ENCODE peak calls at places on chromosomes 16 and 17, in five cellular contexts. One of them, this sample, is unnamed.

GRCh38 chr17:41639492-41640473 is 15.4 kb upstream of the KRT17 start:
- DNase-seq in GM12891: no peak
- DNase-seq in non-pigmented ciliary epithelial cell: no peak
- DNase-seq in NCI-H1092: no peak
- DNase-seq in activated T-helper 1 cell treated with anti-CD3 and anti-CD28 coated beads, Interleukin-12 subunit alpha, Interleukin-12 subunit beta, Interleukin-2, Interleukin-4 antibody, amounts not matched to agents 30 ng/mL and 10 ng/mL and 1 ng/mL, durations not matched to agents 14 hours and 24 hours and 36 hours: no peak
- DNase-seq in this sample: no peak

GRCh38 chr16:68356249-68356918 is 45.6 kb downstream of the PRMT7 start:
- DNase-seq in non-pigmented ciliary epithelial cell: no peak
- DNase-seq in GM12891: peak; percentile 95
- DNase-seq in NCI-H1092: no peak
- DNase-seq in activated T-helper 1 cell treated with anti-CD3 and anti-CD28 coated beads, Interleukin-12 subunit alpha, Interleukin-12 subunit beta, Interleukin-2, Interleukin-4 antibody, amounts not matched to agents 30 ng/mL and 10 ng/mL and 1 ng/mL, durations not matched to agents 14 hours and 24 hours and 36 hours: peak; percentile 73
- DNase-seq in this sample: peak; percentile 72

GRCh38 chr16:20814761-20815160 is 8.4 kb downstream of the REXO5 start:
- DNase-seq in GM12891: no peak
- DNase-seq in non-pigmented ciliary epithelial cell: no peak
- DNase-seq in activated T-helper 1 cell treated with anti-CD3 and anti-CD28 coated beads, Interleukin-12 subunit alpha, Interleukin-12 subunit beta, Interleukin-2, Interleukin-4 antibody, amounts not matched to agents 30 ng/mL and 10 ng/mL and 1 ng/mL, durations not matched to agents 14 hours and 24 hours and 36 hours: no peak
- DNase-seq in NCI-H1092: no peak
- DNase-seq in this sample: no peak

GRCh38 chr17:29664743-29665479 is 42.2 kb upstream of the CORO6 start:
- DNase-seq in GM12891: no peak
- DNase-seq in activated T-helper 1 cell treated with anti-CD3 and anti-CD28 coated beads, Interleukin-12 subunit alpha, Interleukin-12 subunit beta, Interleukin-2, Interleukin-4 antibody, amounts not matched to agents 30 ng/mL and 10 ng/mL and 1 ng/mL, durations not matched to agents 14 hours and 24 hours and 36 hours: no peak
- DNase-seq in NCI-H1092: no peak
- DNase-seq in non-pigmented ciliary epithelial cell: no peak
- DNase-seq in this sample: no peak

GRCh38 chr16:87330257-87330624 is 13.0 kb upstream of the C16orf95 start:
- DNase-seq in non-pigmented ciliary epithelial cell: no peak
- DNase-seq in NCI-H1092: no peak
- DNase-seq in GM12891: no peak
- DNase-seq in activated T-helper 1 cell treated with anti-CD3 and anti-CD28 coated beads, Interleukin-12 subunit alpha, Interleukin-12 subunit beta, Interleukin-2, Interleukin-4 antibody, amounts not matched to agents 30 ng/mL and 10 ng/mL and 1 ng/mL, durations not matched to agents 14 hours and 24 hours and 36 hours: no peak
- DNase-seq in this sample: no peak

GRCh38 chr16:86515420-86515779 is 5.1 kb downstream of the FOXF1 start:
- DNase-seq in activated T-helper 1 cell treated with anti-CD3 and anti-CD28 coated beads, Interleukin-12 subunit alpha, Interleukin-12 subunit beta, Interleukin-2, Interleukin-4 antibody, amounts not matched to agents 30 ng/mL and 10 ng/mL and 1 ng/mL, durations not matched to agents 14 hours and 24 hours and 36 hours: no peak
- DNase-seq in NCI-H1092: no peak
- DNase-seq in GM12891: no peak
- DNase-seq in non-pigmented ciliary epithelial cell: no peak
- DNase-seq in this sample: no peak

GRCh38 chr17:76957600-76958464 is 89.6 kb downstream of the MGAT5B start:
- DNase-seq in non-pigmented ciliary epithelial cell: no peak
- DNase-seq in activated T-helper 1 cell treated with anti-CD3 and anti-CD28 coated beads, Interleukin-12 subunit alpha, Interleukin-12 subunit beta, Interleukin-2, Interleukin-4 antibody, amounts not matched to agents 30 ng/mL and 10 ng/mL and 1 ng/mL, durations not matched to agents 14 hours and 24 hours and 36 hours: no peak
- DNase-seq in GM12891: no peak
- DNase-seq in NCI-H1092: no peak
- DNase-seq in this sample: no peak

GRCh38 chr17:65323055-65323454 is 185.9 kb downstream of the RGS9 start:
- DNase-seq in non-pigmented ciliary epithelial cell: no peak
- DNase-seq in NCI-H1092: no peak
- DNase-seq in activated T-helper 1 cell treated with anti-CD3 and anti-CD28 coated beads, Interleukin-12 subunit alpha, Interleukin-12 subunit beta, Interleukin-2, Interleukin-4 antibody, amounts not matched to agents 30 ng/mL and 10 ng/mL and 1 ng/mL, durations not matched to agents 14 hours and 24 hours and 36 hours: no peak
- DNase-seq in GM12891: no peak
- DNase-seq in this sample: no peak

GRCh38 chr16:11099672-11100195 is 155.4 kb downstream of the CLEC16A start:
- DNase-seq in GM12891: no peak
- DNase-seq in non-pigmented ciliary epithelial cell: no peak
- DNase-seq in NCI-H1092: no peak
- DNase-seq in activated T-helper 1 cell treated with anti-CD3 and anti-CD28 coated beads, Interleukin-12 subunit alpha, Interleukin-12 subunit beta, Interleukin-2, Interleukin-4 antibody, amounts not matched to agents 30 ng/mL and 10 ng/mL and 1 ng/mL, durations not matched to agents 14 hours and 24 hours and 36 hours: no peak
- DNase-seq in this sample: no peak

GRCh38 chr17:70130274-70130673 is 39.1 kb upstream of the KCNJ2 start:
- DNase-seq in activated T-helper 1 cell treated with anti-CD3 and anti-CD28 coated beads, Interleukin-12 subunit alpha, Interleukin-12 subunit beta, Interleukin-2, Interleukin-4 antibody, amounts not matched to agents 30 ng/mL and 10 ng/mL and 1 ng/mL, durations not matched to agents 14 hours and 24 hours and 36 hours: no peak
- DNase-seq in non-pigmented ciliary epithelial cell: no peak
- DNase-seq in NCI-H1092: no peak
- DNase-seq in GM12891: no peak
- DNase-seq in this sample: no peak

GRCh38 chr17:62933986-62934385 is 32.0 kb upstream of the TANC2 start:
- DNase-seq in activated T-helper 1 cell treated with anti-CD3 and anti-CD28 coated beads, Interleukin-12 subunit alpha, Interleukin-12 subunit beta, Interleukin-2, Interleukin-4 antibody, amounts not matched to agents 30 ng/mL and 10 ng/mL and 1 ng/mL, durations not matched to agents 14 hours and 24 hours and 36 hours: no peak
- DNase-seq in GM12891: no peak
- DNase-seq in non-pigmented ciliary epithelial cell: no peak
- DNase-seq in NCI-H1092: peak; percentile 5
- DNase-seq in this sample: no peak

GRCh38 chr17:42347198-42347597 is 41.0 kb downstream of the STAT3 start:
- DNase-seq in non-pigmented ciliary epithelial cell: peak; percentile 57
- DNase-seq in GM12891: no peak
- DNase-seq in activated T-helper 1 cell treated with anti-CD3 and anti-CD28 coated beads, Interleukin-12 subunit alpha, Interleukin-12 subunit beta, Interleukin-2, Interleukin-4 antibody, amounts not matched to agents 30 ng/mL and 10 ng/mL and 1 ng/mL, durations not matched to agents 14 hours and 24 hours and 36 hours: no peak
- DNase-seq in NCI-H1092: no peak
- DNase-seq in this sample: no peak

GRCh38 chr16:50530277-50531236 is 17.6 kb upstream of the NKD1 start:
- DNase-seq in activated T-helper 1 cell treated with anti-CD3 and anti-CD28 coated beads, Interleukin-12 subunit alpha, Interleukin-12 subunit beta, Interleukin-2, Interleukin-4 antibody, amounts not matched to agents 30 ng/mL and 10 ng/mL and 1 ng/mL, durations not matched to agents 14 hours and 24 hours and 36 hours: no peak
- DNase-seq in non-pigmented ciliary epithelial cell: no peak
- DNase-seq in GM12891: no peak
- DNase-seq in NCI-H1092: no peak
- DNase-seq in this sample: no peak

GRCh38 chr17:60077672-60078519 is 825 bp downstream of the HEATR6 start:
- DNase-seq in activated T-helper 1 cell treated with anti-CD3 and anti-CD28 coated beads, Interleukin-12 subunit alpha, Interleukin-12 subunit beta, Interleukin-2, Interleukin-4 antibody, amounts not matched to agents 30 ng/mL and 10 ng/mL and 1 ng/mL, durations not matched to agents 14 hours and 24 hours and 36 hours: no peak
- DNase-seq in NCI-H1092: no peak
- DNase-seq in GM12891: no peak
- DNase-seq in non-pigmented ciliary epithelial cell: no peak
- DNase-seq in this sample: no peak

GRCh38 chr16:65754799-65755691 is 611.4 kb upstream of the CDH5 start:
- DNase-seq in non-pigmented ciliary epithelial cell: peak; percentile 27
- DNase-seq in GM12891: no peak
- DNase-seq in NCI-H1092: no peak
- DNase-seq in activated T-helper 1 cell treated with anti-CD3 and anti-CD28 coated beads, Interleukin-12 subunit alpha, Interleukin-12 subunit beta, Interleukin-2, Interleukin-4 antibody, amounts not matched to agents 30 ng/mL and 10 ng/mL and 1 ng/mL, durations not matched to agents 14 hours and 24 hours and 36 hours: no peak
- DNase-seq in this sample: no peak

GRCh38 chr16:47538472-47538871 is 77.3 kb downstream of the PHKB start:
- DNase-seq in non-pigmented ciliary epithelial cell: no peak
- DNase-seq in NCI-H1092: no peak
- DNase-seq in activated T-helper 1 cell treated with anti-CD3 and anti-CD28 coated beads, Interleukin-12 subunit alpha, Interleukin-12 subunit beta, Interleukin-2, Interleukin-4 antibody, amounts not matched to agents 30 ng/mL and 10 ng/mL and 1 ng/mL, durations not matched to agents 14 hours and 24 hours and 36 hours: no peak
- DNase-seq in GM12891: no peak
- DNase-seq in this sample: no peak